ENCODE peak calls at places on chromosomes 6 and 20, in eight cellular contexts. One of them, this sample, is unnamed.
A peak's percentile ranks its signal among the peaks of the same experiment; 100 is the strongest.

GRCh38 chr6:67888546-67888885 is 746.6 kb upstream of the ADGRB3 start:
- DNase-seq in HT-29: no peak
- DNase-seq in stimulated activated CD8-positive, alpha-beta memory T cell treated with anti-CD3 and anti-CD28 coated beads, Interleukin-2, amount 100 ng/mL, for 1 hour: no peak
- DNase-seq in activated CD8-positive, alpha-beta T cell treated with anti-CD3 and anti-CD28 coated beads, Interleukin-2, amount 10 ng/mL, durations not matched to agents 7 days and 5 days: no peak
- DNase-seq in foreskin fibroblast: no peak
- DNase-seq in amniotic stem cell: no peak
- DNase-seq in head of caudate nucleus: no peak
- DNase-seq in kidney epithelial cell: no peak
- DNase-seq in this sample: no peak

GRCh38 chr6:161407581-161407980 is 133.7 kb upstream of the AGPAT4 start:
- DNase-seq in HT-29: no peak
- DNase-seq in stimulated activated CD8-positive, alpha-beta memory T cell treated with anti-CD3 and anti-CD28 coated beads, Interleukin-2, amount 100 ng/mL, for 1 hour: no peak
- DNase-seq in activated CD8-positive, alpha-beta T cell treated with anti-CD3 and anti-CD28 coated beads, Interleukin-2, amount 10 ng/mL, durations not matched to agents 7 days and 5 days: no peak
- DNase-seq in foreskin fibroblast: peak; percentile 71
- DNase-seq in amniotic stem cell: no peak
- DNase-seq in head of caudate nucleus: no peak
- DNase-seq in kidney epithelial cell: peak; percentile 58
- DNase-seq in this sample: peak; percentile 6

GRCh38 chr20:60691966-60692615 is 560.0 kb upstream of the CDH4 start:
- DNase-seq in HT-29: no peak
- DNase-seq in stimulated activated CD8-positive, alpha-beta memory T cell treated with anti-CD3 and anti-CD28 coated beads, Interleukin-2, amount 100 ng/mL, for 1 hour: no peak
- DNase-seq in activated CD8-positive, alpha-beta T cell treated with anti-CD3 and anti-CD28 coated beads, Interleukin-2, amount 10 ng/mL, durations not matched to agents 7 days and 5 days: no peak
- DNase-seq in foreskin fibroblast: no peak
- DNase-seq in amniotic stem cell: no peak
- DNase-seq in head of caudate nucleus: no peak
- DNase-seq in kidney epithelial cell: no peak
- DNase-seq in this sample: no peak

GRCh38 chr6:33160728-33161323 is 31.4 kb downstream of the COL11A2 start:
- DNase-seq in HT-29: no peak
- DNase-seq in stimulated activated CD8-positive, alpha-beta memory T cell treated with anti-CD3 and anti-CD28 coated beads, Interleukin-2, amount 100 ng/mL, for 1 hour: no peak
- DNase-seq in activated CD8-positive, alpha-beta T cell treated with anti-CD3 and anti-CD28 coated beads, Interleukin-2, amount 10 ng/mL, durations not matched to agents 7 days and 5 days: no peak
- DNase-seq in foreskin fibroblast: peak; percentile 68
- DNase-seq in amniotic stem cell: peak; percentile 29
- DNase-seq in head of caudate nucleus: peak; percentile 8
- DNase-seq in kidney epithelial cell: no peak
- DNase-seq in this sample: peak; percentile 75

GRCh38 chr6:46262928-46263708 is 92.3 kb upstream of the ENPP5 start:
- DNase-seq in HT-29: no peak
- DNase-seq in stimulated activated CD8-positive, alpha-beta memory T cell treated with anti-CD3 and anti-CD28 coated beads, Interleukin-2, amount 100 ng/mL, for 1 hour: no peak
- DNase-seq in activated CD8-positive, alpha-beta T cell treated with anti-CD3 and anti-CD28 coated beads, Interleukin-2, amount 10 ng/mL, durations not matched to agents 7 days and 5 days: no peak
- DNase-seq in foreskin fibroblast: no peak
- DNase-seq in amniotic stem cell: no peak
- DNase-seq in head of caudate nucleus: no peak
- DNase-seq in kidney epithelial cell: no peak
- DNase-seq in this sample: no peak

GRCh38 chr6:68458447-68458846 is 176.6 kb upstream of the ADGRB3 start:
- DNase-seq in HT-29: no peak
- DNase-seq in stimulated activated CD8-positive, alpha-beta memory T cell treated with anti-CD3 and anti-CD28 coated beads, Interleukin-2, amount 100 ng/mL, for 1 hour: no peak
- DNase-seq in activated CD8-positive, alpha-beta T cell treated with anti-CD3 and anti-CD28 coated beads, Interleukin-2, amount 10 ng/mL, durations not matched to agents 7 days and 5 days: no peak
- DNase-seq in foreskin fibroblast: no peak
- DNase-seq in amniotic stem cell: no peak
- DNase-seq in head of caudate nucleus: no peak
- DNase-seq in kidney epithelial cell: no peak
- DNase-seq in this sample: no peak

GRCh38 chr6:163711615-163712568 is 297.4 kb downstream of the QKI start:
- DNase-seq in HT-29: peak; percentile 30
- DNase-seq in stimulated activated CD8-positive, alpha-beta memory T cell treated with anti-CD3 and anti-CD28 coated beads, Interleukin-2, amount 100 ng/mL, for 1 hour: no peak
- DNase-seq in activated CD8-positive, alpha-beta T cell treated with anti-CD3 and anti-CD28 coated beads, Interleukin-2, amount 10 ng/mL, durations not matched to agents 7 days and 5 days: no peak
- DNase-seq in foreskin fibroblast: peak; percentile 6
- DNase-seq in amniotic stem cell: no peak
- DNase-seq in head of caudate nucleus: peak; percentile 61
- DNase-seq in kidney epithelial cell: no peak
- DNase-seq in this sample: no peak

GRCh38 chr20:48690888-48691287 is 136.9 kb downstream of the PREX1 start:
- DNase-seq in HT-29: no peak
- DNase-seq in stimulated activated CD8-positive, alpha-beta memory T cell treated with anti-CD3 and anti-CD28 coated beads, Interleukin-2, amount 100 ng/mL, for 1 hour: no peak
- DNase-seq in activated CD8-positive, alpha-beta T cell treated with anti-CD3 and anti-CD28 coated beads, Interleukin-2, amount 10 ng/mL, durations not matched to agents 7 days and 5 days: no peak
- DNase-seq in foreskin fibroblast: no peak
- DNase-seq in amniotic stem cell: no peak
- DNase-seq in head of caudate nucleus: peak; percentile 22
- DNase-seq in kidney epithelial cell: no peak
- DNase-seq in this sample: no peak